ENCODE peak calls at places on chromosomes 3 and 15, in nine cellular contexts. M is heart right ventricle, N is IMR-90, L is AG10803, Y is NB4, X is psoas muscle, U is cardiac fibroblast, A is tibial nerve, G is fibroblast of lung. Q is an unnamed sample.

GRCh38 chr3:151203053-151203420 is at the start of gene GPR171:
- DNase-seq in N (no peak), M (no peak), L (no peak), X (no peak), A (no peak), G (no peak), Y (no peak), U (no peak), Q (no peak)

GRCh38 chr3:194727435-194728128 is 41.9 kb downstream of the FAM43A start:
- DNase-seq in Y (no peak), N (peak), U (no peak), M (no peak), G (peak), A (no peak), L (no peak), X (no peak), Q (no peak)

GRCh38 chr3:10466186-10466585 is 39.2 kb downstream of the ATP2B2 start:
- DNase-seq in L (no peak), A (no peak), X (no peak), N (no peak), U (no peak), G (no peak), M (no peak), Y (no peak), Q (no peak)

GRCh38 chr15:85333132-85333831 is 47.1 kb upstream of the AKAP13 start:
- DNase-seq in L (peak), Y (no peak), A (no peak), X (no peak), N (peak), U (peak), M (no peak), G (peak), Q (peak)

GRCh38 chr3:13115616-13115910 is 42.3 kb upstream of the IQSEC1 start:
- DNase-seq in M (no peak), G (no peak), U (no peak), A (no peak), N (no peak), L (no peak), Y (no peak), X (no peak), Q (no peak)

GRCh38 chr15:101500865-101501551 is 11.5 kb upstream of the PCSK6 start:
- DNase-seq in N (no peak), A (no peak), U (peak), M (no peak), G (no peak), X (no peak), L (peak), Y (no peak), Q (peak)

GRCh38 chr3:8867646-8868045 is 95.6 kb downstream of the RAD18 start:
- DNase-seq in U (no peak), A (no peak), M (no peak), L (no peak), N (no peak), X (no peak), G (no peak), Y (no peak), Q (no peak)

GRCh38 chr3:37770938-37771918 is 90.5 kb upstream of the CTDSPL start:
- DNase-seq in L (no peak), M (peak), X (peak), U (peak), A (no peak), N (no peak), G (peak), Y (no peak), Q (peak)

GRCh38 chr15:64381000-64381751 is at the start of gene PCLAF:
- DNase-seq in A (peak), X (peak), L (peak), G (peak), M (peak), N (peak), U (peak), Y (peak), Q (peak)
- TF ChIP-seq CTCF in A (peak), X (no peak), L (no peak), G (no peak), M (no peak), N (no peak), U (no peak), Y (no peak), Q (no peak)

GRCh38 chr15:73368301-73369072 is at the start of gene HCN4:
- DNase-seq in A (no peak), U (no peak), X (no peak), M (no peak), L (no peak), G (no peak), Y (no peak), N (no peak), Q (no peak)

GRCh38 chr15:73369073-73369694 is 426 bp upstream of the HCN4 start:
- DNase-seq in N (no peak), G (no peak), X (no peak), Y (no peak), A (no peak), M (no peak), U (no peak), L (no peak), Q (no peak)

GRCh38 chr15:73367624-73368300 is 996 bp downstream of the HCN4 start:
- DNase-seq in U (no peak), A (no peak), L (no peak), N (no peak), Y (no peak), X (no peak), G (no peak), M (no peak), Q (no peak)

GRCh38 chr15:73371812-73372211 is 3.1 kb upstream of the HCN4 start:
- DNase-seq in Y (no peak), M (no peak), N (no peak), U (no peak), L (no peak), G (no peak), X (no peak), A (no peak), Q (no peak)

GRCh38 chr15:73370151-73370550 is 1.4 kb upstream of the HCN4 start:
- DNase-seq in U (no peak), X (no peak), A (no peak), Y (no peak), L (no peak), N (no peak), M (no peak), G (no peak), Q (no peak)
- H3K4me3 ChIP-seq in U (no peak), X (no peak), A (no peak), Y (no peak), L (no peak), N (no peak), M (no peak), G (no peak), Q (no peak)

DNA sequence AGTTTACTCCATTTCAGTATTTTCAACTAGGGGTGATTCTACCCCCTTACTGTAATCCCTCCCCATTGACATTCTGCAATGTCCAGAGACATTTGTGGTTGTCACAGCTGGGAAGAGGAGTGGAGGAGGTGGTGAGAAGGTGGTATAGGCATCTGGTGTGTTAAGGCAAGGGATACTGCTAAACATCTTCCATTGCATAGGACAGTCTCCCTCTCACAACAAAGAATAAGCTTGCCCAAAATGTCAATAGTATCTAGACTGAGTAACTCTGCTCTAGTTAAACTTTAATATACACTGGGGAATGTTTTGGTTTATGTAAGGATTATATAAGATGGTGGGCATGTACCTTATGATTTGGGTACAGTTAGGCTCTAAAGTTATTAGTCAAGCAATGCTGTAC is 737.6 kb downstream of the ROBO1 start:
- DNase-seq in Y (no peak), A (no peak), U (no peak), X (no peak), L (no peak), G (no peak), N (no peak), M (no peak), Q (no peak)
- TF ChIP-seq CTCF in Y (no peak), A (no peak), U (no peak), X (no peak), L (no peak), G (no peak), N (no peak), M (no peak), Q (no peak)

DNA sequence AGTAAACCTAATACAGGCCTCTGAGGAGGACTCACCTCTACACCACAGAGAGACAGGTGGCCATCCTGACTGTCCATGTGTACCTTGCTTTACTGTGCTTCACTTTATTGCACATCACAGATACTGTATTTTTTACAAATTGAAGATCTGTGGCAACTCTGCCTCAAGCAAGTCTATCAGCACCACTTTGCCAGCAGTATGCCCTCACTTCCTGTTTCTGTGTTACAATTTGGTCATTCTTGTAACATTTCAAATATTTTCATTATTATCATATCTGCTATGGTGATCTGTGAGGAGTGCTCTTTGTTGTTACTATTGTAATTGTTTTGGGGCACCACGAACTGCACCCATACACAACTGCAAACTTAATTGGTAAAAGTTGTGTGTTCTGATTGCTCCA is 78.0 kb downstream of the BBX start:
- DNase-seq in G (peak), X (no peak), U (peak), M (no peak), N (no peak), A (no peak), L (peak), Y (peak), Q (peak)
- H3K4me3 ChIP-seq in G (no peak), X (no peak), U (no peak), M (no peak), N (no peak), A (no peak), L (no peak), Y (no peak), Q (no peak)

DNA sequence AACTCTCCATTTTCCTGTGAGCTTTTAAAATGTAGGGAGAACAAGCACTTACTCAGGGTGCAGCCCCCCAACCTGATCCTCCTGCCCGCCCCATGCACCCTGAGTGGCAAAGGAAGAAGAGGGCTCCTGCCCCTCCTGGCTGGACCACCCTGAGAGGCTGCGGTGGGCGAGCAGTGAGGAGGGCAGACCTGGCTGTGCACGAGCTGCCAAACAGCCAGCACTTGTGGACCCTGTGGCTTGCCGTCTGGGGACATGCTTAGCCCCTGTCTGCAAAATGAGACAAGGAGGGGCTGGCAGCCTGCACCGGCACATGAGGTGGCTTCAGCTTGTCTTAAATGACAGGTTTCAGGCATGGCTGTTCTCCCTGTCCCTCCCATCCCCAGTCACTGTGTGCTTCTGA is 18.6 kb downstream of the ATP10A start:
- DNase-seq in M (no peak), U (no peak), G (no peak), N (no peak), Y (no peak), A (no peak), L (no peak), X (no peak), Q (no peak)
- TF ChIP-seq CTCF in M (no peak), U (no peak), G (no peak), N (no peak), Y (no peak), A (no peak), L (no peak), X (no peak), Q (no peak)

DNA sequence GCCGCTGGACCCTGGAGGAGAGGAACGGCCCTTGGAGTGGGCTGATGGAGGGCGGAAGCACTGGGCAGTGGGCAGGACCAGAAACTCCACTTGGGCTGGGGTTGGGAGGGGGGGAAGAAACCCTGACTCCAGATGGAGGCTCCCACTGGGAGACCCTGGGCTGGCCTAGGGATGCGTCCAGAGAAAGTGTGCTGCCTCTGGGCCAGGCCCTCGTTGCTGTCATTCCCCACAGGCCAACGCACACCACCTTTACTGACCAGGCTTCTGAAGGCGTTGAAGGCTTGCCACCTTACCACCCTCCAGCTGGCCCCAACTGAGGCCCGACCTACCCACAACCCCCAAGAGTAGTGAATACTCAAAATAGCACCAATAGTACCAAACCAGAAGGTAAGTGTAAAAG is 8.4 kb upstream of the ITPKA start:
- DNase-seq in M (no peak), N (no peak), A (no peak), X (no peak), L (no peak), G (no peak), Y (no peak), U (no peak), Q (no peak)
- H3K4me3 ChIP-seq in M (no peak), N (no peak), A (no peak), X (no peak), L (no peak), G (no peak), Y (no peak), U (no peak), Q (no peak)

Q was measured in fibroblast of pulmonary artery.